ENCODE peak calls at places on chromosomes 1 and 21, in four cellular contexts. C is renal cortical epithelial cell; T is GM23338; R is stimulated activated effector memory CD8-positive, alpha-beta T cell treated with anti-CD3 and anti-CD28 coated beads, Interleukin-12 subunit alpha, Interleukin-12 subunit beta, amount 100 ng/mL, for 72 hours. G is an unnamed sample.

GRCh38 chr1:1290238-1290731 is 10.0 kb downstream of the SCNN1D start:
- DNase-seq in R (peak; percentile 66), C (no peak), T (peak; percentile 73), G (peak; percentile 89)

GRCh38 chr1:204493145-204493881 is 1.3 kb downstream of the PIK3C2B start:
- DNase-seq in C (peak; percentile 40), R (no peak), T (peak; percentile 52), G (no peak)

GRCh38 chr1:23083714-23084480 is 64.6 kb downstream of the KDM1A start:
- DNase-seq in C (no peak), R (no peak), T (no peak), G (no peak)

GRCh38 chr1:1432951-1433803 is 2.3 kb upstream of the VWA1 start:
- DNase-seq in C (peak; percentile 26), R (no peak), T (peak; percentile 71), G (peak; percentile 39)

GRCh38 chr1:115906627-115907026 is 65.7 kb upstream of the NHLH2 start:
- DNase-seq in C (no peak), T (no peak), R (no peak), G (no peak)

GRCh38 chr1:107666493-107666892 is 298.5 kb downstream of the VAV3 start:
- DNase-seq in T (no peak), R (no peak), C (no peak), G (no peak)

GRCh38 chr1:92538413-92539061 is 51.8 kb upstream of the GFI1 start:
- DNase-seq in R (peak; percentile 20), T (no peak), C (no peak), G (no peak)

GRCh38 chr1:46394108-46394871 is at the start of gene FAAH:
- DNase-seq in T (peak; percentile 85), C (peak; percentile 45), R (no peak), G (no peak)

GRCh38 chr1:91712393-91712792 is 173.6 kb downstream of the TGFBR3 start:
- DNase-seq in R (no peak), C (no peak), T (no peak), G (no peak)

GRCh38 chr1:173876732-173877131 is 8.6 kb downstream of the ZBTB37 start:
- DNase-seq in C (no peak), T (no peak), R (no peak), G (no peak)

GRCh38 chr1:40773748-40774265 is 9.8 kb upstream of the KCNQ4 start:
- DNase-seq in C (no peak), R (no peak), T (peak; percentile 67), G (no peak)

GRCh38 chr1:48532976-48533375 is 61.0 kb upstream of the SPATA6 start:
- DNase-seq in R (no peak), C (no peak), T (no peak), G (no peak)

GRCh38 chr1:189538271-189538670 is 939.4 kb downstream of the BRINP3 start:
- DNase-seq in R (no peak), T (peak; percentile 36), C (no peak), G (no peak)

GRCh38 chr1:110633646-110634030 is 27.5 kb upstream of the KCNA2 start:
- DNase-seq in C (no peak), T (no peak), R (no peak), G (no peak)

GRCh38 chr1:20069932-20070331 is at the start of gene PLA2G5:
- DNase-seq in T (no peak), C (peak; percentile 26), R (no peak), G (no peak)

GRCh38 chr21:32329776-32330175 is 31.1 kb downstream of the MRAP start:
- DNase-seq in R (no peak), C (no peak), T (no peak), G (no peak)

GRCh38 chr1:168485048-168485447 is 58.7 kb downstream of the XCL2 start:
- DNase-seq in T (no peak), C (peak; percentile 56), R (no peak), G (no peak)

GRCh38 chr1:204885790-204886189 is 15.1 kb downstream of the NFASC start:
- DNase-seq in C (peak; percentile 10), T (no peak), R (no peak), G (no peak)

GRCh38 chr1:87983841-87984240 is 655.2 kb downstream of the LMO4 start:
- DNase-seq in R (no peak), T (no peak), C (no peak), G (no peak)

GRCh38 chr1:227134686-227135314 is 183.5 kb downstream of the CDC42BPA start:
- DNase-seq in T (no peak), C (no peak), R (no peak), G (no peak)

GRCh38 chr1:162168261-162168660 is 98.8 kb downstream of the NOS1AP start:
- DNase-seq in C (peak; percentile 33), T (no peak), R (no peak), G (no peak)

GRCh38 chr1:17601643-17602382 is 62.3 kb downstream of the ARHGEF10L start:
- DNase-seq in C (no peak), T (peak; percentile 57), R (no peak), G (no peak)

GRCh38 chr1:21870611-21871010 is 58.5 kb downstream of the LDLRAD2 start:
- DNase-seq in T (no peak), C (no peak), R (no peak), G (no peak)

GRCh38 chr1:1393014-1393413 is 6.1 kb downstream of the CCNL2 start:
- DNase-seq in R (no peak), C (no peak), T (no peak), G (no peak)

GRCh38 chr1:86704456-86704971 is at the start of gene SH3GLB1:
- DNase-seq in C (peak; percentile 63), R (peak; percentile 89), T (peak; percentile 91), G (peak; percentile 74)

GRCh38 chr21:28207776-28208175 is 784.9 kb downstream of the LTN1 start:
- DNase-seq in T (no peak), C (peak; percentile 80), R (no peak), G (no peak)

GRCh38 chr1:243455760-243456651 is 200.2 kb downstream of the SDCCAG8 start:
- DNase-seq in T (no peak), C (no peak), R (no peak), G (no peak)

GRCh38 chr1:62088439-62088838 is 106.2 kb upstream of the L1TD1 start:
- DNase-seq in R (no peak), C (no peak), T (no peak), G (no peak)

GRCh38 chr21:17789660-17790059 is 29.5 kb downstream of the C21orf91 start:
- DNase-seq in R (no peak), C (no peak), T (no peak), G (no peak)

GRCh38 chr1:18282851-18283600 is 175.4 kb downstream of the IGSF21 start:
- DNase-seq in T (peak; percentile 86), C (no peak), R (no peak), G (no peak)

GRCh38 chr1:108327534-108328462 is 83.9 kb upstream of the NBPF4 start:
- DNase-seq in T (peak; percentile 52), C (peak; percentile 5), R (no peak), G (no peak)

GRCh38 chr1:21258331-21259134 is 31.7 kb downstream of the ECE1 start:
- DNase-seq in C (no peak), R (no peak), T (no peak), G (no peak)

GRCh38 chr1:112388436-112388835 is 7.6 kb upstream of the CTTNBP2NL start:
- DNase-seq in C (peak; percentile 23), R (no peak), T (peak; percentile 32), G (no peak)

GRCh38 chr1:227428803-227429202 is 110.5 kb upstream of the CDC42BPA start:
- DNase-seq in T (peak; percentile 6), R (no peak), C (peak; percentile 94), G (no peak)

GRCh38 chr1:156803086-156803851 is 13.4 kb downstream of the SH2D2A start:
- DNase-seq in T (no peak), C (no peak), R (no peak), G (no peak)

GRCh38 chr1:203628185-203628996 is 1.8 kb downstream of the ATP2B4 start:
- DNase-seq in T (peak; percentile 93), R (no peak), C (peak; percentile 47), G (no peak)

GRCh38 chr21:37270576-37271365 is 3.6 kb upstream of the VPS26C start:
- DNase-seq in T (no peak), C (no peak), R (no peak), G (no peak)

G was measured in GM12891.